ENCODE peak calls at places on chromosomes 6 and 20, in four cellular contexts. C is lower leg skin, R is mesendoderm, T is tibial artery. S is an unnamed sample.

GRCh38 chr6:90715093-90715655 is 128.3 kb upstream of the MAP3K7 start:
- DNase-seq in R (no peak), C (no peak), T (no peak), S (no peak)

GRCh38 chr6:151399679-151400078 is 8.3 kb upstream of the ZBTB2 start:
- DNase-seq in R (no peak), T (no peak), C (no peak), S (no peak)

GRCh38 chr6:9126845-9127560 is 691.7 kb upstream of the SLC35B3 start:
- DNase-seq in T (no peak), R (no peak), C (no peak), S (no peak)

GRCh38 chr6:47434372-47435253 is 43.0 kb upstream of the CD2AP start:
- DNase-seq in R (no peak), C (no peak), T (no peak), S (no peak)

GRCh38 chr20:17202668-17203067 is 24.2 kb upstream of the PCSK2 start:
- DNase-seq in T (no peak), C (no peak), R (peak; percentile 82), S (no peak)

GRCh38 chr6:113496157-113496556 is 361.0 kb upstream of the MARCKS start:
- DNase-seq in T (no peak), C (no peak), R (no peak), S (no peak)

GRCh38 chr6:16511048-16511660 is 250.1 kb downstream of the ATXN1 start:
- DNase-seq in R (peak; percentile 36), C (no peak), T (no peak), S (no peak)

GRCh38 chr20:63116412-63117106 is 99.4 kb downstream of the YTHDF1 start:
- DNase-seq in C (no peak), T (no peak), R (peak; percentile 50), S (no peak)

GRCh38 chr20:24403410-24403809 is 66.0 kb upstream of the SYNDIG1 start:
- DNase-seq in T (no peak), R (no peak), C (no peak), S (no peak)

GRCh38 chr20:5745416-5745968 is 4.7 kb upstream of the SHLD1 start:
- DNase-seq in R (no peak), C (no peak), T (no peak), S (no peak)

GRCh38 chr6:92577077-92577719 is 842.2 kb downstream of the EPHA7 start:
- DNase-seq in C (no peak), T (no peak), R (peak; percentile 93), S (no peak)

GRCh38 chr6:93418448-93419303 is 683 bp downstream of the EPHA7 start:
- DNase-seq in T (peak; percentile 60), C (peak; percentile 81), R (peak; percentile 75), S (no peak)

GRCh38 chr6:36786055-36786675 is 53.1 kb downstream of the CPNE5 start:
- DNase-seq in R (no peak), C (no peak), T (no peak), S (no peak)

GRCh38 chr6:161080263-161080970 is 88.8 kb downstream of the MAP3K4 start:
- DNase-seq in R (no peak), T (no peak), C (no peak), S (no peak)

GRCh38 chr6:43737272-43738081 is 32.5 kb upstream of the VEGFA start:
- DNase-seq in R (peak; percentile 41), C (peak; percentile 81), T (no peak), S (peak; percentile 71)

GRCh38 chr6:165662671-165663282 is at the start of gene PDE10A:
- DNase-seq in T (peak; percentile 74), C (peak; percentile 73), R (peak; percentile 74), S (no peak)

GRCh38 chr6:3390698-3391097 is 66.2 kb downstream of the SLC22A23 start:
- DNase-seq in T (peak; percentile 87), C (peak; percentile 98), R (no peak), S (no peak)

GRCh38 chr6:147648936-147649335 is 140.4 kb downstream of the SAMD5 start:
- DNase-seq in T (no peak), C (no peak), R (no peak), S (no peak)

GRCh38 chr6:45500924-45501816 is 123.4 kb upstream of the SUPT3H start:
- DNase-seq in T (no peak), R (peak; percentile 91), C (no peak), S (no peak)

GRCh38 chr6:122406187-122406586 is 6.7 kb downstream of the HSF2 start:
- DNase-seq in R (no peak), C (no peak), T (no peak), S (no peak)

GRCh38 chr20:21514553-21515251 is 838 bp upstream of the NKX2-2 start:
- DNase-seq in R (peak; percentile 90), C (no peak), T (no peak), S (peak; percentile 56)

GRCh38 chr20:37627060-37627766 is 66.6 kb upstream of the CTNNBL1 start:
- DNase-seq in T (no peak), C (no peak), R (peak; percentile 72), S (no peak)

GRCh38 chr6:132763269-132763668 is 5.6 kb upstream of the VNN2 start:
- DNase-seq in T (no peak), R (peak; percentile 31), C (no peak), S (no peak)

GRCh38 chr20:38895098-38895949 is 30.9 kb upstream of the FAM83D start:
- DNase-seq in R (no peak), T (no peak), C (no peak), S (no peak)

GRCh38 chr20:38203337-38204003 is 38.4 kb upstream of the TGM2 start:
- DNase-seq in R (no peak), C (peak; percentile 64), T (no peak), S (peak; percentile 65)

GRCh38 chr6:142810952-142811514 is 133.9 kb downstream of the HIVEP2 start:
- DNase-seq in R (peak; percentile 35), T (no peak), C (no peak), S (no peak)

GRCh38 chr6:11389977-11390376 is 147.6 kb upstream of the TMEM170B start:
- DNase-seq in T (no peak), R (peak; percentile 41), C (no peak), S (no peak)

GRCh38 chr6:81838031-81838430 is 85.5 kb upstream of the TENT5A start:
- DNase-seq in R (peak; percentile 49), T (no peak), C (no peak), S (no peak)

GRCh38 chr6:332671-333070 is 40.4 kb downstream of the DUSP22 start:
- DNase-seq in C (no peak), R (no peak), T (peak; percentile 52), S (no peak)

GRCh38 chr20:36408219-36408618 is 102.1 kb downstream of the DLGAP4 start:
- DNase-seq in T (no peak), C (peak; percentile 92), R (no peak), S (no peak)

GRCh38 chr6:72651191-72651590 is 29.3 kb downstream of the KCNQ5 start:
- DNase-seq in C (no peak), T (no peak), R (no peak), S (no peak)

GRCh38 chr6:43901330-43902230 is 131.6 kb downstream of the VEGFA start:
- DNase-seq in T (no peak), R (no peak), C (no peak), S (no peak)

GRCh38 chr6:160667854-160668481 is 3.9 kb upstream of the LPA start:
- DNase-seq in R (peak; percentile 77), C (no peak), T (no peak), S (no peak)

GRCh38 chr6:39295538-39295937 is 18.7 kb downstream of the KCNK17 start:
- DNase-seq in R (no peak), C (no peak), T (no peak), S (no peak)

GRCh38 chr20:53940356-53940694 is 130.1 kb downstream of the BCAS1 start:
- DNase-seq in T (no peak), C (no peak), R (no peak), S (peak; percentile 45)

GRCh38 chr6:35759401-35759800 is 17.0 kb upstream of the CLPSL2 start:
- DNase-seq in C (no peak), T (no peak), R (no peak), S (no peak)

GRCh38 chr6:149900620-149901443 is 2.9 kb upstream of the RAET1E start:
- DNase-seq in T (peak; percentile 43), R (no peak), C (peak; percentile 84), S (no peak)

GRCh38 chr6:38095054-38095453 is 275.5 kb downstream of the ZFAND3 start:
- DNase-seq in C (no peak), R (peak; percentile 55), T (no peak), S (no peak)

GRCh38 chr6:46491201-46491788 is at the start of gene RCAN2:
- DNase-seq in T (peak; percentile 89), R (peak; percentile 92), C (peak; percentile 91), S (peak; percentile 90)

GRCh38 chr6:2378046-2378657 is 132.7 kb upstream of the GMDS start:
- DNase-seq in R (peak; percentile 61), T (no peak), C (no peak), S (no peak)

GRCh38 chr6:107877968-107878367 is 53.9 kb upstream of the SCML4 start:
- DNase-seq in T (no peak), R (no peak), C (no peak), S (no peak)
- H3K4me3 ChIP-seq in T (no peak overlapping the region), R (no peak overlapping the region), C (no peak overlapping the region), S (no peak overlapping the region)

GRCh38 chr20:11401988-11402387 is 515.7 kb upstream of the BTBD3 start:
- DNase-seq in T (no peak), C (no peak), R (no peak), S (no peak)
- H3K4me3 ChIP-seq in T (no peak overlapping the region), C (no peak overlapping the region), R (no peak overlapping the region), S (no peak overlapping the region)

GRCh38 chr20:59933296-59933848 is at the start of gene SYCP2:
- DNase-seq in R (no peak), C (peak; percentile 86), T (peak; percentile 67), S (no peak)

GRCh38 chr20:59933849-59934585 is 580 bp upstream of the SYCP2 start:
- DNase-seq in T (peak; percentile 84), C (peak; percentile 96), R (peak; percentile 76), S (peak; percentile 84)

GRCh38 chr20:59931511-59932312 is 1.7 kb downstream of the SYCP2 start:
- DNase-seq in R (no peak), T (no peak), C (no peak), S (no peak)

GRCh38 chr20:59935457-59936185 is 2.2 kb upstream of the SYCP2 start:
- DNase-seq in T (no peak), C (no peak), R (no peak), S (no peak)

GRCh38 chr20:59932616-59933295 is 681 bp downstream of the SYCP2 start:
- DNase-seq in C (no peak), R (no peak), T (peak; percentile 56), S (no peak)
- H3K4me3 ChIP-seq in C (no peak overlapping the region), R (no peak overlapping the region), T (peak overlapping the region; percentile 78), S (peak overlapping the region; percentile 74)

GRCh38 chr6:103675807-103676406 is 1183.8 kb downstream of the HACE1 start:
- DNase-seq in T (no peak), R (no peak), C (no peak), S (no peak)

GRCh38 chr6:103674790-103675189 is 1184.9 kb downstream of the HACE1 start:
- DNase-seq in R (no peak), T (no peak), C (no peak), S (no peak)

GRCh38 chr6:103677290-103677689 is 1182.4 kb downstream of the HACE1 start:
- DNase-seq in R (no peak), C (no peak), T (no peak), S (no peak)

DNA sequence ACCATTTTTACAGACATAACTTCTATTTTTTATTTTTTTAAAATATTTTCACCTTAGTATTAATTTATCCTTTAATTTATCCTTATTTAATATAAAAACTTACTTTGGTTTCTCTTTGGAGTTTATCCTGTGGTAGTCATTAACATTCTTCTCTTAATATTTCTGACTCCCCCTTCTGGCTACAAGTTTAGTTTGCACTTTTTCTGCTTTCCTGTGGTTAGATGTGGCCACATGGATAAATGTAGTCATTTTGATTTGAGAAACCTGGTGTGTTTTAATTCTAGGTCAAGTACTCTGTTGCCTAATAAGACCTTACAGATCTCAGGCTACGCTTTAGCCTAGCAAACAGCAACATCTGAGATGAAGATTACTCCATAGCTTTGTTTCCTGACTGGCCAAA is 1187.5 kb downstream of the HACE1 start:
- DNase-seq in T (no peak), C (no peak), R (peak; percentile 26), S (no peak)
- H3K4me3 ChIP-seq in T (no peak overlapping the region), C (no peak overlapping the region), R (no peak overlapping the region), S (no peak overlapping the region)